ENCODE peak calls at places on chromosomes 13 and 19, in four cellular contexts. O is neuronal stem cell; W is LHCN-M2; T is activated CD8-positive, alpha-beta T cell treated with anti-CD3 and anti-CD28 coated beads, Interleukin-2, amount 10 ng/mL, durations not matched to agents 7 days and 5 days. H is an unnamed sample.

GRCh38 chr19:41511628-41512027 is 64.3 kb upstream of the CEACAM21 start:
- DNase-seq in O (no peak), W (no peak), T (no peak), H (no peak)

GRCh38 chr13:21529102-21529893 is 70.2 kb upstream of the ZDHHC20 start:
- DNase-seq in O (no peak), W (no peak), T (no peak), H (no peak)

GRCh38 chr19:8155318-8155717 is 5.9 kb upstream of the FBN3 start:
- DNase-seq in O (no peak), W (no peak), T (no peak), H (no peak)

GRCh38 chr19:4225902-4226301 is 3.4 kb upstream of the EBI3 start:
- DNase-seq in O (no peak), W (no peak), T (no peak), H (no peak)

GRCh38 chr19:16737909-16738308 is 18.3 kb downstream of the NWD1 start:
- DNase-seq in O (no peak), W (no peak), T (no peak), H (no peak)

GRCh38 chr13:95608640-95609280 is 35.7 kb downstream of the DZIP1 start:
- DNase-seq in O (no peak), W (peak), T (no peak), H (no peak)

GRCh38 chr13:41554626-41555386 is 97.5 kb downstream of the RGCC start:
- DNase-seq in O (no peak), W (no peak), T (peak), H (no peak)

GRCh38 chr13:109274188-109274821 is 512.1 kb downstream of the IRS2 start:
- DNase-seq in O (peak), W (peak), T (no peak), H (no peak)

GRCh38 chr19:6744381-6745288 is 5.2 kb downstream of the TRIP10 start:
- DNase-seq in O (no peak), W (peak), T (no peak), H (no peak)

GRCh38 chr13:56909896-56910600 is 230.7 kb upstream of the PRR20A start:
- DNase-seq in O (no peak), W (no peak), T (no peak), H (no peak)

GRCh38 chr19:54388803-54389144 is 24.0 kb upstream of the LAIR1 start:
- DNase-seq in O (no peak), W (no peak), T (peak), H (no peak)

GRCh38 chr13:78649997-78650724 is 8.8 kb downstream of the OBI1 start:
- DNase-seq in O (no peak), W (no peak), T (no peak), H (no peak)

GRCh38 chr13:24178847-24179845 is 18.6 kb downstream of the SPATA13 start:
- DNase-seq in O (no peak), W (peak), T (no peak), H (no peak)

GRCh38 chr13:59458908-59459579 is 704.7 kb downstream of the DIAPH3 start:
- DNase-seq in O (no peak), W (peak), T (no peak), H (no peak)

GRCh38 chr19:41811036-41811435 is 14.6 kb downstream of the CEACAM3 start:
- DNase-seq in O (no peak), W (no peak), T (no peak), H (no peak)

GRCh38 chr13:30340367-30341184 is 33.2 kb upstream of the KATNAL1 start:
- DNase-seq in O (no peak), W (peak), T (no peak), H (peak)

GRCh38 chr19:10305139-10305806 is 4.3 kb downstream of the ZGLP1 start:
- DNase-seq in O (no peak), W (peak), T (no peak), H (no peak)

GRCh38 chr19:44701228-44701627 is 2.3 kb downstream of the CEACAM16 start:
- DNase-seq in O (no peak), W (no peak), T (no peak), H (no peak)

GRCh38 chr19:10553943-10554381 is 10.3 kb downstream of the ATG4D start:
- DNase-seq in O (no peak), W (no peak), T (peak), H (no peak)

GRCh38 chr13:94710881-94711560 is 1.3 kb downstream of the SOX21 start:
- DNase-seq in O (no peak), W (no peak), T (no peak), H (no peak)

GRCh38 chr19:49512970-49513745 is 697 bp downstream of the FCGRT start:
- DNase-seq in O (peak), W (no peak), T (no peak), H (no peak)

GRCh38 chr13:36666482-36667264 is 7.1 kb upstream of the SERTM1 start:
- DNase-seq in O (no peak), W (no peak), T (no peak), H (no peak)

GRCh38 chr19:29992233-29992867 is 50.3 kb downstream of the URI1 start:
- DNase-seq in O (no peak), W (no peak), T (no peak), H (no peak)

GRCh38 chr13:110676057-110676510 is 29.8 kb downstream of the CARS2 start:
- DNase-seq in O (no peak), W (no peak), T (no peak), H (no peak)

GRCh38 chr13:33110713-33111413 is 94.6 kb downstream of the KL start:
- DNase-seq in O (no peak), W (peak), T (no peak), H (no peak)

GRCh38 chr19:53308339-53308811 is 25.2 kb upstream of the ZNF845 start:
- DNase-seq in O (peak), W (no peak), T (peak), H (no peak)

GRCh38 chr19:38277969-38278680 is 13.8 kb downstream of the SPINT2 start:
- DNase-seq in O (no peak), W (peak), T (no peak), H (no peak)

GRCh38 chr19:55641376-55642152 is 762 bp downstream of the ZNF580 start:
- DNase-seq in O (no peak), W (no peak), T (peak), H (no peak)

GRCh38 chr13:113814435-113814821 is 49.4 kb downstream of the GAS6 start:
- DNase-seq in O (no peak), W (peak), T (no peak), H (no peak)

GRCh38 chr13:30623392-30623791 is 5.7 kb downstream of the USPL1 start:
- DNase-seq in O (no peak), W (no peak), T (no peak), H (no peak)

GRCh38 chr19:18456974-18457373 is 19.0 kb upstream of the ISYNA1 start:
- DNase-seq in O (no peak), W (no peak), T (no peak), H (no peak)

GRCh38 chr19:37979547-37980082 is 72.6 kb downstream of the SIPA1L3 start:
- DNase-seq in O (no peak), W (no peak), T (no peak), H (no peak)

GRCh38 chr13:31797154-31797775 is 57.9 kb downstream of the RXFP2 start:
- DNase-seq in O (peak), W (peak), T (no peak), H (no peak)

H was measured in omental fat pad.